ENCODE peak calls at places on chromosome 15, in eight cellular contexts. M, A, W, S, G, E, I and L are unnamed samples.

GRCh38 chr15:96037584-96037983 is 292.9 kb upstream of the NR2F2 start:
- DNase-seq in A (peak), E (no peak), G (no peak), I (peak), M (no peak), W (no peak), S (no peak), L (no peak)

GRCh38 chr15:48775556-48775955 is 35.3 kb downstream of the CEP152 start:
- DNase-seq in E (no peak), W (no peak), I (no peak), G (no peak), M (no peak), A (peak), S (no peak), L (no peak)

GRCh38 chr15:71051539-71051938 is 63.7 kb upstream of the THSD4 start:
- DNase-seq in A (peak), I (no peak), W (no peak), E (no peak), S (peak), G (no peak), M (peak), L (no peak)

GRCh38 chr15:90154246-90154645 is 46.9 kb upstream of the SEMA4B start:
- DNase-seq in G (no peak), S (no peak), E (no peak), I (no peak), M (no peak), W (no peak), A (no peak), L (no peak)

GRCh38 chr15:77905301-77905920 is 172.1 kb downstream of the TBC1D2B start:
- DNase-seq in I (no peak), S (no peak), M (no peak), E (no peak), G (no peak), W (no peak), A (no peak), L (no peak)

GRCh38 chr15:60656491-60657284 is 177.7 kb upstream of the ICE2 start:
- DNase-seq in G (no peak), I (no peak), E (no peak), M (no peak), S (no peak), W (no peak), A (no peak), L (no peak)

GRCh38 chr15:40793216-40793989 is 13.5 kb upstream of the ZFYVE19 start:
- DNase-seq in A (peak), S (peak), E (no peak), G (no peak), M (peak), I (peak), W (no peak), L (peak)

GRCh38 chr15:43939070-43939469 is 112.3 kb downstream of the WDR76 start:
- DNase-seq in E (peak), A (peak), G (no peak), I (no peak), M (no peak), S (no peak), W (peak), L (no peak)

GRCh38 chr15:42384597-42384996 is 25.3 kb downstream of the CAPN3 start:
- DNase-seq in E (no peak), S (no peak), G (no peak), W (no peak), A (no peak), I (no peak), M (no peak), L (no peak)